ENCODE peak calls at places on chromosomes 2 and 18, in five cellular contexts. One of them, this sample, is unnamed.

GRCh38 chr2:946073-947005 is 4.3 kb upstream of the SNTG2 start:
- ATAC-seq in activated T-cell treated with anti-CD3 and anti-CD28 coated beads, Interleukin-2, amount 50 U/mL, for 4 hours: peak; percentile 35
- ATAC-seq in stimulated activated effector memory CD8-positive, alpha-beta T cell treated with anti-CD3 and anti-CD28 coated beads, Interleukin-12 subunit alpha, Interleukin-12 subunit beta, amount 100 ng/mL, for 72 hours: peak; percentile 69
- ATAC-seq in activated T-helper 17 cell treated with anti-CD3 and anti-CD28 coated beads, Interleukin-2, amount 50 U/mL, for 72 hours: peak; percentile 73
- ATAC-seq in K562: no peak
- ATAC-seq in this sample: no peak

GRCh38 chr18:63963610-63964256 is 6.1 kb upstream of the SERPINB8 start:
- ATAC-seq in activated T-helper 17 cell treated with anti-CD3 and anti-CD28 coated beads, Interleukin-2, amount 50 U/mL, for 72 hours: peak; percentile 57
- ATAC-seq in stimulated activated effector memory CD8-positive, alpha-beta T cell treated with anti-CD3 and anti-CD28 coated beads, Interleukin-12 subunit alpha, Interleukin-12 subunit beta, amount 100 ng/mL, for 72 hours: peak; percentile 76
- ATAC-seq in K562: no peak
- ATAC-seq in activated T-cell treated with anti-CD3 and anti-CD28 coated beads, Interleukin-2, amount 50 U/mL, for 4 hours: peak; percentile 80
- ATAC-seq in this sample: peak; percentile 59

GRCh38 chr2:120622159-120622869 is 113.4 kb upstream of the GLI2 start:
- ATAC-seq in K562: no peak
- ATAC-seq in activated T-helper 17 cell treated with anti-CD3 and anti-CD28 coated beads, Interleukin-2, amount 50 U/mL, for 72 hours: no peak
- ATAC-seq in activated T-cell treated with anti-CD3 and anti-CD28 coated beads, Interleukin-2, amount 50 U/mL, for 4 hours: no peak
- ATAC-seq in stimulated activated effector memory CD8-positive, alpha-beta T cell treated with anti-CD3 and anti-CD28 coated beads, Interleukin-12 subunit alpha, Interleukin-12 subunit beta, amount 100 ng/mL, for 72 hours: no peak
- ATAC-seq in this sample: no peak

GRCh38 chr2:41926614-41927580 is 120.9 kb upstream of the PKDCC start:
- ATAC-seq in stimulated activated effector memory CD8-positive, alpha-beta T cell treated with anti-CD3 and anti-CD28 coated beads, Interleukin-12 subunit alpha, Interleukin-12 subunit beta, amount 100 ng/mL, for 72 hours: peak; percentile 13
- ATAC-seq in activated T-cell treated with anti-CD3 and anti-CD28 coated beads, Interleukin-2, amount 50 U/mL, for 4 hours: no peak
- ATAC-seq in activated T-helper 17 cell treated with anti-CD3 and anti-CD28 coated beads, Interleukin-2, amount 50 U/mL, for 72 hours: no peak
- ATAC-seq in K562: no peak
- ATAC-seq in this sample: no peak

GRCh38 chr2:74259191-74259590 is 60.8 kb downstream of the MTHFD2 start:
- ATAC-seq in K562: no peak
- ATAC-seq in activated T-helper 17 cell treated with anti-CD3 and anti-CD28 coated beads, Interleukin-2, amount 50 U/mL, for 72 hours: no peak
- ATAC-seq in activated T-cell treated with anti-CD3 and anti-CD28 coated beads, Interleukin-2, amount 50 U/mL, for 4 hours: no peak
- ATAC-seq in stimulated activated effector memory CD8-positive, alpha-beta T cell treated with anti-CD3 and anti-CD28 coated beads, Interleukin-12 subunit alpha, Interleukin-12 subunit beta, amount 100 ng/mL, for 72 hours: no peak
- ATAC-seq in this sample: no peak

GRCh38 chr2:185979546-185980071 is 241.0 kb downstream of the FSIP2 start:
- ATAC-seq in activated T-helper 17 cell treated with anti-CD3 and anti-CD28 coated beads, Interleukin-2, amount 50 U/mL, for 72 hours: peak; percentile 37
- ATAC-seq in K562: no peak
- ATAC-seq in stimulated activated effector memory CD8-positive, alpha-beta T cell treated with anti-CD3 and anti-CD28 coated beads, Interleukin-12 subunit alpha, Interleukin-12 subunit beta, amount 100 ng/mL, for 72 hours: peak; percentile 78
- ATAC-seq in activated T-cell treated with anti-CD3 and anti-CD28 coated beads, Interleukin-2, amount 50 U/mL, for 4 hours: peak; percentile 46
- ATAC-seq in this sample: peak; percentile 45

GRCh38 chr2:127051116-127051779 is 55.7 kb downstream of the BIN1 start:
- ATAC-seq in K562: peak; percentile 10
- ATAC-seq in activated T-helper 17 cell treated with anti-CD3 and anti-CD28 coated beads, Interleukin-2, amount 50 U/mL, for 72 hours: no peak
- ATAC-seq in stimulated activated effector memory CD8-positive, alpha-beta T cell treated with anti-CD3 and anti-CD28 coated beads, Interleukin-12 subunit alpha, Interleukin-12 subunit beta, amount 100 ng/mL, for 72 hours: no peak
- ATAC-seq in activated T-cell treated with anti-CD3 and anti-CD28 coated beads, Interleukin-2, amount 50 U/mL, for 4 hours: no peak
- ATAC-seq in this sample: no peak

GRCh38 chr2:96260404-96261260 is 5.2 kb downstream of the TMEM127 start:
- ATAC-seq in activated T-cell treated with anti-CD3 and anti-CD28 coated beads, Interleukin-2, amount 50 U/mL, for 4 hours: peak; percentile 23
- ATAC-seq in activated T-helper 17 cell treated with anti-CD3 and anti-CD28 coated beads, Interleukin-2, amount 50 U/mL, for 72 hours: peak; percentile 70
- ATAC-seq in stimulated activated effector memory CD8-positive, alpha-beta T cell treated with anti-CD3 and anti-CD28 coated beads, Interleukin-12 subunit alpha, Interleukin-12 subunit beta, amount 100 ng/mL, for 72 hours: peak; percentile 47
- ATAC-seq in K562: peak; percentile 78
- ATAC-seq in this sample: peak; percentile 74

GRCh38 chr2:111999809-112000208 is 55.3 kb upstream of the TMEM87B start:
- ATAC-seq in stimulated activated effector memory CD8-positive, alpha-beta T cell treated with anti-CD3 and anti-CD28 coated beads, Interleukin-12 subunit alpha, Interleukin-12 subunit beta, amount 100 ng/mL, for 72 hours: no peak
- ATAC-seq in K562: no peak
- ATAC-seq in activated T-cell treated with anti-CD3 and anti-CD28 coated beads, Interleukin-2, amount 50 U/mL, for 4 hours: no peak
- ATAC-seq in activated T-helper 17 cell treated with anti-CD3 and anti-CD28 coated beads, Interleukin-2, amount 50 U/mL, for 72 hours: no peak
- ATAC-seq in this sample: no peak

GRCh38 chr2:39008663-39009062 is 112.2 kb downstream of the SOS1 start:
- ATAC-seq in activated T-helper 17 cell treated with anti-CD3 and anti-CD28 coated beads, Interleukin-2, amount 50 U/mL, for 72 hours: peak; percentile 89
- ATAC-seq in stimulated activated effector memory CD8-positive, alpha-beta T cell treated with anti-CD3 and anti-CD28 coated beads, Interleukin-12 subunit alpha, Interleukin-12 subunit beta, amount 100 ng/mL, for 72 hours: peak; percentile 67
- ATAC-seq in K562: no peak
- ATAC-seq in activated T-cell treated with anti-CD3 and anti-CD28 coated beads, Interleukin-2, amount 50 U/mL, for 4 hours: no peak
- ATAC-seq in this sample: peak; percentile 68